ENCODE peak calls at places on chromosomes 13 and 19, in nine cellular contexts. S, F, C, R, V, E, P, M and U are unnamed samples.

GRCh38 chr13:75541287-75541686 is 3.6 kb upstream of the COMMD6 start:
- DNase-seq in S (no peak), C (no peak), M (no peak), V (no peak), F (no peak), E (no peak), R (no peak), P (no peak), U (no peak)

GRCh38 chr19:57559008-57559403 is 657 bp downstream of the ZNF550 start:
- DNase-seq in F (no peak), P (no peak), S (peak), V (peak), E (peak), R (peak), C (no peak), M (no peak), U (no peak)

GRCh38 chr13:28557725-28558124 is 62.8 kb upstream of the FLT1 start:
- DNase-seq in P (no peak), E (no peak), R (no peak), C (no peak), V (no peak), M (no peak), S (no peak), F (no peak), U (no peak)

GRCh38 chr13:51814825-51815650 is 11.1 kb upstream of the DHRS12 start:
- DNase-seq in P (no peak), C (peak), M (no peak), V (peak), E (peak), R (peak), S (peak), F (no peak), U (peak)

GRCh38 chr19:10836478-10837325 is 690 bp upstream of the TMED1 start:
- DNase-seq in C (no peak), V (no peak), M (peak), P (peak), E (peak), R (peak), F (no peak), S (no peak), U (peak)

GRCh38 chr13:59755647-59756290 is 408.0 kb downstream of the DIAPH3 start:
- DNase-seq in V (peak), R (no peak), E (no peak), S (no peak), M (no peak), P (no peak), C (no peak), F (no peak), U (no peak)

GRCh38 chr13:114102521-114103288 is 29.7 kb downstream of the RASA3 start:
- DNase-seq in S (no peak), M (no peak), R (no peak), P (peak), V (no peak), C (no peak), F (no peak), E (no peak), U (no peak)

GRCh38 chr19:409515-410242 is 732 bp upstream of the C2CD4C start:
- DNase-seq in M (no peak), S (no peak), F (no peak), R (no peak), P (peak), V (no peak), E (no peak), C (no peak), U (peak)

GRCh38 chr19:33630880-33631627 is 9.3 kb downstream of the CHST8 start:
- DNase-seq in V (no peak), E (no peak), S (no peak), P (peak), R (no peak), M (no peak), F (no peak), C (no peak), U (no peak)

GRCh38 chr19:2787115-2787514 is 1.8 kb downstream of the THOP1 start:
- DNase-seq in S (no peak), R (no peak), F (no peak), C (no peak), V (no peak), E (no peak), P (no peak), M (no peak), U (no peak)

GRCh38 chr13:57878291-57878690 is 246.7 kb downstream of the PCDH17 start:
- DNase-seq in M (no peak), E (no peak), S (no peak), V (no peak), R (no peak), P (no peak), F (no peak), C (no peak), U (no peak)

GRCh38 chr13:102680842-102681725 is 13.8 kb downstream of the METTL21C start:
- DNase-seq in C (no peak), F (no peak), V (peak), P (no peak), M (no peak), E (no peak), S (no peak), R (no peak), U (no peak)

GRCh38 chr13:94073006-94073744 is 406.3 kb downstream of the DCT start:
- DNase-seq in F (peak), S (no peak), P (no peak), R (no peak), V (peak), C (no peak), M (no peak), E (no peak), U (no peak)

GRCh38 chr13:48014359-48014758 is 13.3 kb upstream of the SUCLA2 start:
- DNase-seq in E (no peak), M (no peak), S (no peak), V (no peak), R (no peak), F (no peak), P (no peak), C (no peak), U (no peak)

GRCh38 chr19:16782719-16783118 is 46.5 kb upstream of the SIN3B start:
- DNase-seq in E (no peak), S (no peak), F (no peak), V (no peak), C (no peak), M (no peak), R (no peak), P (no peak), U (no peak)

GRCh38 chr19:29302002-29302928 is 89.3 kb upstream of the UQCRFS1 start:
- DNase-seq in C (no peak), S (no peak), M (no peak), V (no peak), R (no peak), E (no peak), F (no peak), P (peak), U (no peak)

GRCh38 chr13:28297341-28297740 is 159.0 kb downstream of the PAN3 start:
- DNase-seq in M (no peak), V (no peak), R (no peak), E (no peak), F (no peak), P (no peak), S (peak), C (no peak), U (no peak)

GRCh38 chr19:20858861-20859260 is 64.2 kb upstream of the ZNF85 start:
- DNase-seq in E (no peak), S (peak), V (no peak), M (no peak), R (no peak), C (no peak), F (no peak), P (no peak), U (no peak)

GRCh38 chr13:107807306-107808073 is 407.8 kb downstream of the LIG4 start:
- DNase-seq in P (no peak), F (no peak), S (no peak), C (no peak), E (no peak), R (no peak), V (peak), M (no peak), U (no peak)

DNA sequence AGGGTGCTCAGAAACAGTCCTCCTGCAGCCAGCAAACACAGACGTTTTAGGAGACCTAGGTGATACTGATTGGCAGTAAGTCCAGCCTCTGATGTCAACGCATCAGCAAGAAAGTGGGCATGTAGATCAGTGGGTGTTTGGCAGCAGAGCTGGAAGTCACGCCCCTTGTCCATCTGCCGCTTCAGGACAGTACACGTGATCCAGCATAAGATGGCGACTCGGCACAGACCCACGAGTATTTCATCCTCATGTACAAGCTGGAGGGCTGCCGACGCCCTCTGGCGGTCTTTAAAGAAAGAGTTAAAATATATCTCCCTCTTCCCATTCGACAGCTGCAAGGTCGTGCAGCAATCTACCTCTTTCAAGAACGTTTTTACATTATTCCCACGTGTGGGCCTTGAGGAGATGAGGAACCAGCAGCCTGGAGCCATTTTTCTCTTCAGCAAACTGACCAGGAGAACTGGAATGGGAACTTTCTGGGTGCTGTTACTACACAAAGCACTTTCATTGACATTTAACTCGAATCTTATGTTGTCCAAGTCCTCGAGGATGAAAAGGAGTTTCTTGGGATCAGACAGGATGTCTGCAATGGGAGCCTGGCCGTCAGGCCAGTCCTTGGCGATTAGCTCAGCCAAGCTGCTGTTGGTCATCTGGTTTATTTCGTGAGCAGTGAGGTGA is 22.3 kb downstream of the NLRP11 start:
- DNase-seq in V (peak), R (peak), E (peak), S (peak), P (no peak), M (peak), C (peak), F (no peak), U (no peak)
- TF ChIP-seq CTCF in V (no peak), R (peak), E (no peak), S (peak), P (no peak), M (peak), C (no peak), F (no peak), U (peak)

GRCh38 chr19:49665301-49666119 is at the start of the genes BCL2L12 and IRF3:
- DNase-seq in S (peak), V (peak), F (peak), E (peak), M (peak), C (peak), R (peak), P (peak), U (peak)
- TF ChIP-seq CTCF in S (no peak), V (no peak), F (peak), E (no peak), M (no peak), C (no peak), R (no peak), P (no peak), U (no peak)

GRCh38 chr19:40662925-40663711 is 27.3 kb downstream of the NUMBL start:
- DNase-seq in M (no peak), P (peak), R (peak), F (no peak), E (peak), S (peak), V (peak), C (peak), U (peak)
- TF ChIP-seq CTCF in M (peak), P (no peak), R (peak), F (peak), E (peak), S (peak), V (peak), C (peak), U (no peak)

GRCh38 chr13:40483601-40484000 is 182.8 kb downstream of the FOXO1 start:
- DNase-seq in E (peak), S (no peak), C (no peak), V (no peak), F (no peak), P (peak), R (peak), M (no peak), U (no peak)
- TF ChIP-seq CTCF in E (no peak), S (no peak), C (no peak), V (no peak), F (no peak), P (no peak), R (no peak), M (no peak), U (no peak)

GRCh38 chr19:6772028-6772865 is at the start of gene VAV1:
- DNase-seq in P (peak), M (peak), E (peak), R (peak), C (peak), F (no peak), S (no peak), V (no peak), U (no peak)
- TF ChIP-seq CTCF in P (no peak), M (peak), E (no peak), R (no peak), C (no peak), F (no peak), S (no peak), V (no peak), U (no peak)